ENCODE peak calls at places on chromosomes 12 and 14, in seven cellular contexts. One of them, this sample, is unnamed.

GRCh38 chr12:6197996-6198395 is 2.2 kb upstream of the CD9 start:
- DNase-seq in HuH-7.5: peak
- DNase-seq in COR-L47: no peak
- DNase-seq in GOT3: no peak
- DNase-seq in cerebellar cortex: no peak
- DNase-seq in CD8-positive, alpha-beta memory T cell: no peak
- DNase-seq in RCC 7860: no peak
- DNase-seq in this sample: no peak

GRCh38 chr14:102182190-102182589 is 42.5 kb downstream of the WDR20 start:
- DNase-seq in HuH-7.5: no peak
- DNase-seq in COR-L47: no peak
- DNase-seq in GOT3: no peak
- DNase-seq in cerebellar cortex: no peak
- DNase-seq in CD8-positive, alpha-beta memory T cell: no peak
- DNase-seq in RCC 7860: peak
- DNase-seq in this sample: peak

GRCh38 chr14:35196571-35196970 is 74.2 kb downstream of the PRORP start:
- DNase-seq in HuH-7.5: no peak
- DNase-seq in COR-L47: no peak
- DNase-seq in GOT3: no peak
- DNase-seq in cerebellar cortex: no peak
- DNase-seq in CD8-positive, alpha-beta memory T cell: no peak
- DNase-seq in RCC 7860: no peak
- DNase-seq in this sample: no peak

GRCh38 chr12:31370645-31371620 is 45.0 kb upstream of the SINHCAF start:
- DNase-seq in HuH-7.5: peak
- DNase-seq in COR-L47: no peak
- DNase-seq in GOT3: no peak
- DNase-seq in cerebellar cortex: peak
- DNase-seq in CD8-positive, alpha-beta memory T cell: no peak
- DNase-seq in RCC 7860: no peak
- DNase-seq in this sample: no peak

GRCh38 chr12:119659289-119659897 is 8.5 kb upstream of the PRKAB1 start:
- DNase-seq in HuH-7.5: peak
- DNase-seq in COR-L47: peak
- DNase-seq in GOT3: no peak
- DNase-seq in cerebellar cortex: peak
- DNase-seq in CD8-positive, alpha-beta memory T cell: peak
- DNase-seq in RCC 7860: no peak
- DNase-seq in this sample: peak

GRCh38 chr12:72141381-72141780 is 130.8 kb upstream of the TRHDE start:
- DNase-seq in HuH-7.5: peak
- DNase-seq in COR-L47: peak
- DNase-seq in GOT3: no peak
- DNase-seq in cerebellar cortex: no peak
- DNase-seq in CD8-positive, alpha-beta memory T cell: no peak
- DNase-seq in RCC 7860: no peak
- DNase-seq in this sample: no peak

GRCh38 chr12:52686063-52686462 is 5.9 kb upstream of the KRT1 start:
- DNase-seq in HuH-7.5: no peak
- DNase-seq in COR-L47: no peak
- DNase-seq in GOT3: no peak
- DNase-seq in cerebellar cortex: no peak
- DNase-seq in CD8-positive, alpha-beta memory T cell: no peak
- DNase-seq in RCC 7860: no peak
- DNase-seq in this sample: no peak

GRCh38 chr14:78070344-78070743 is 99.8 kb upstream of the NRXN3 start:
- DNase-seq in HuH-7.5: no peak
- DNase-seq in COR-L47: no peak
- DNase-seq in GOT3: no peak
- DNase-seq in cerebellar cortex: no peak
- DNase-seq in CD8-positive, alpha-beta memory T cell: no peak
- DNase-seq in RCC 7860: no peak
- DNase-seq in this sample: no peak

GRCh38 chr12:21456291-21456780 is 18.9 kb downstream of the PYROXD1 start:
- DNase-seq in HuH-7.5: no peak
- DNase-seq in COR-L47: no peak
- DNase-seq in GOT3: no peak
- DNase-seq in cerebellar cortex: no peak
- DNase-seq in CD8-positive, alpha-beta memory T cell: peak
- DNase-seq in RCC 7860: no peak
- DNase-seq in this sample: no peak